ENCODE peak calls at places on chromosomes 16 and 17, in six cellular contexts. F is body of pancreas; Q is thoracic aorta; O is CD8-positive, alpha-beta T cell; J is cardiac muscle cell; K is mesendoderm. H is an unnamed sample.

GRCh38 chr16:80656161-80656560 is 115.4 kb downstream of the DYNLRB2 start:
- DNase-seq in F (no peak), J (no peak), K (no peak), O (no peak), Q (no peak), H (no peak)

GRCh38 chr16:27233731-27234130 is 30.4 kb downstream of the KDM8 start:
- DNase-seq in J (no peak), O (no peak), Q (no peak), F (no peak), K (no peak), H (no peak)

GRCh38 chr17:82414548-82415281 is 3.4 kb upstream of the HEXD start:
- DNase-seq in Q (no peak), J (peak; percentile 79), F (peak; percentile 81), O (peak; percentile 49), K (peak; percentile 86), H (peak; percentile 47)

GRCh38 chr17:77842906-77843249 is 115.6 kb upstream of the TNRC6C start:
- DNase-seq in Q (no peak), O (no peak), K (no peak), F (no peak), J (no peak), H (no peak)

GRCh38 chr17:40850287-40850972 is 16.6 kb downstream of the KRT12 start:
- DNase-seq in K (no peak), F (no peak), J (no peak), O (no peak), Q (no peak), H (no peak)

GRCh38 chr17:49987681-49988441 is 7.2 kb downstream of the DLX3 start:
- DNase-seq in J (peak; percentile 32), K (peak; percentile 42), F (no peak), Q (no peak), O (no peak), H (no peak)

GRCh38 chr17:50257574-50258224 is 16.6 kb upstream of the TMEM92 start:
- DNase-seq in K (no peak), O (no peak), F (no peak), J (no peak), Q (no peak), H (no peak)

GRCh38 chr16:72172105-72173034 is at the start of gene PMFBP1:
- DNase-seq in O (no peak), J (peak; percentile 87), F (no peak), Q (peak; percentile 29), K (peak; percentile 79), H (no peak)

GRCh38 chr16:80527297-80527696 is 13.5 kb upstream of the DYNLRB2 start:
- DNase-seq in J (peak; percentile 27), F (no peak), O (no peak), Q (no peak), K (peak; percentile 66), H (peak; percentile 50)

GRCh38 chr17:57309479-57309878 is 53.2 kb downstream of the MSI2 start:
- DNase-seq in O (no peak), K (no peak), F (no peak), J (no peak), Q (no peak), H (no peak)

GRCh38 chr17:49616546-49617205 is 41.0 kb downstream of the NXPH3 start:
- DNase-seq in F (peak; percentile 42), K (no peak), Q (no peak), J (peak; percentile 98), O (no peak), H (no peak)

GRCh38 chr16:69378760-69379159 is 7.0 kb downstream of the TERF2 start:
- DNase-seq in O (no peak), J (peak; percentile 66), F (no peak), K (no peak), Q (no peak), H (no peak)

GRCh38 chr16:56269824-56270684 is 78.8 kb downstream of the GNAO1 start:
- DNase-seq in K (peak; percentile 92), O (no peak), J (peak; percentile 70), Q (no peak), F (no peak), H (no peak)

GRCh38 chr17:42247734-42248133 is 28.5 kb downstream of the STAT5B start:
- DNase-seq in J (peak; percentile 88), O (no peak), Q (no peak), K (peak; percentile 67), F (no peak), H (no peak)

GRCh38 chr17:28916302-28916934 is 13.5 kb upstream of the DHRS13 start:
- DNase-seq in F (peak; percentile 53), K (peak; percentile 57), O (no peak), Q (no peak), J (peak; percentile 60), H (peak; percentile 34)

GRCh38 chr16:65445313-65446260 is 323.7 kb upstream of the CDH11 start:
- DNase-seq in Q (no peak), K (no peak), J (peak; percentile 7), F (no peak), O (no peak), H (no peak)

GRCh38 chr17:50476545-50477315 is 1.9 kb upstream of the RSAD1 start:
- DNase-seq in J (no peak), K (no peak), Q (no peak), O (no peak), F (no peak), H (no peak)

GRCh38 chr17:44797809-44798208 is 32.3 kb downstream of the GJC1 start:
- DNase-seq in F (no peak), Q (no peak), O (no peak), K (no peak), J (no peak), H (no peak)

GRCh38 chr16:2035431-2036199 is 8.9 kb downstream of the NHERF2 start:
- DNase-seq in F (no peak), K (no peak), Q (peak; percentile 35), J (peak; percentile 82), O (no peak), H (no peak)

GRCh38 chr17:75077490-75078096 is 10.2 kb upstream of the SLC16A5 start:
- DNase-seq in O (no peak), K (no peak), Q (no peak), F (peak; percentile 57), J (peak; percentile 48), H (peak; percentile 20)

GRCh38 chr16:83779881-83780280 is 27.9 kb upstream of the HSBP1 start:
- DNase-seq in Q (no peak), F (no peak), J (peak; percentile 56), K (no peak), O (no peak), H (no peak)

GRCh38 chr17:32575865-32576264 is 89.1 kb downstream of the CDK5R1 start:
- DNase-seq in K (no peak), F (no peak), Q (no peak), J (no peak), O (no peak), H (no peak)

GRCh38 chr16:17633146-17633966 is 162.6 kb upstream of the XYLT1 start:
- DNase-seq in F (no peak), J (no peak), K (no peak), Q (no peak), O (no peak), H (no peak)

GRCh38 chr17:13671771-13672170 is 70.0 kb upstream of the HS3ST3A1 start:
- DNase-seq in F (no peak), K (peak; percentile 45), O (no peak), Q (no peak), J (peak; percentile 8), H (no peak)

DNA sequence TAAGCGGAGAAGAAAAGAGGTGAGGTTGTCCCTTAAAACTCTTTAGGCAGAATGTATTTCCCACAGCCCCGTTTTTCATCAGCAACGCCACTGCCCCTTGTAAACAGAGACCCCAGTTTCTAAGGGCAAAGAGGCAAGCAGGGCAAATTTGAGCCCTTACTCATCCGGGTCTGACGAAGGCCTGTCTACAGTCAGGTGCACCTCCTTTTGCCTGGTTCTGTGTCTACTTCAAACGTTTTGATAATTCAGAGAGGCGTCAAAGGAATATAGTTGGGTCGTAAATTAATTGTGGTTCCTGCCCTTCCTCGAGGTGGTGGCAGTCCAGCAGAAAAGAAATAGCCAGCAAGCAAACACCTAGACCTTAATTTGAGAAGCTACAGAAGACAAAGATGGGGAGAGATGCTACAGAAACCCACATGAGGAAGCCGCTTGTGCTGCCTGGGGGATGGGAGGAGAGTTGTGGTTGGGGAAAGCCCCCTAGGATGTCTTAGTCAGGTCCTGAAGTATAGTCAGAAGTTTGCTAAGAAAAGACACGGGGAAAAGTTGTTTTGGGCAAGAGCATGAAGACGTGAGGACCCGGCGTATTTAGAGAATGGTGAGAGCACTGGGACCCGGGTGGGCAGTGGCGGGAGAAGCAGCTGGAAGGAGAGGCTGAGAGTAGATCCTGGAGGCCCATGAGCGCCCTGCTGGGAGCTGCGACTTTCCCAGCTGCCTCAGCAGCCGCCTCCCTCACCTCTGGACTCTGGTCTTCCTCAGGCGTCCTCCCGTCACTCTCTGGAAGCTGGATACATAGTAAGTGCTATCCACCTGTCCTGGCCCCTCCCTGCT is 2.4 kb downstream of the FBRS start:
- DNase-seq in F (no peak), O (peak; percentile 50), K (no peak), Q (no peak), J (no peak), H (peak; percentile 71)
- H3K27me3 ChIP-seq in F (no peaks in the 10 kb centered on the region), O (no peaks in the 10 kb centered on the region), K (no peaks in the 10 kb centered on the region), Q (no peaks in the 10 kb centered on the region), J (no peaks in the 10 kb centered on the region), H (no peaks in the 10 kb centered on the region)

DNA sequence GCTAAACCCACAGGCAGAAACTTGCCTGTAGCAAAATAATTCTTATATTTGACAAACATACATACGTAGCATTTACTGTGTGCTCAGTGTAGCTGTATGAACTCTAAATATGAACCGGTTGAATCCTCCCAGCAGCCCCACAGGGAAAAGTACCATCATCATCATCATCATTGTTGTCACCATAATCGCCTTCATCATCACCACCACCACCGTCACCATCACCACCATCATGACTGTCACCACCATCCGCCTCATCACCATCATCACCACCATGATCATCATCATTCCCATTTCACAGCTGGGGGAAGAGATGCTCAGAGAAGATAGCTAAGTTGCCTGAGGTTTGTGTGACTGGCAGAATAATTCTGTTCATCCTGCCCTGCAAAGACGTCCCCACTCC is 81.7 kb downstream of the IRF8 start:
- DNase-seq in K (no peak), F (no peak), Q (no peak), J (no peak), O (no peak), H (no peak)
- H3K27ac ChIP-seq in K (no peak overlapping the region), F (no peak overlapping the region), Q (no peak overlapping the region), J (no peak overlapping the region), O (no peak overlapping the region), H (no peak overlapping the region)

DNA sequence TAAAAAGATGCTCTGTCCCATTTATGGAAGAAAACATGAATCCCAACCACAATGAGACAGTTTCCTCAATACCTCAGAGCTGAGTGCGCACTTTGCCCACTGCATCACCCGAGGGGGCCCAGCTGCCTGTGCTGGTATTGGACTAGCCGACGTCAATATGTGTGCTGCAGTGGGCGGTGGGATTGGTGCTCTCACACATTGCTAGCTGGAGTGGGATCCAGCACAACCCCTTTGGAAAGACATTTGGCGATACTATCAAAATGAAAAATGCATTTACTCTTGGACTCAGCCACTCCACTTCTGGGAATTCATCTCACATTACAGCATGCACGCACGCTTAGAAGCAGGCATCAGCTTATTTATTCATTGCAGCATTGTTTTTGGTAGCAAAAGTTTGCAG is 289.2 kb upstream of the FOXF1 start:
- DNase-seq in J (no peak), Q (no peak), K (no peak), F (peak; percentile 7), O (no peak), H (no peak)
- H3K4me1 ChIP-seq in J (peaks cover 33% of the 10 kb centered on the region), Q (no peaks in the 10 kb centered on the region), K (no peaks in the 10 kb centered on the region), F (peaks cover 29% of the 10 kb centered on the region), O (no peaks in the 10 kb centered on the region), H (no peaks in the 10 kb centered on the region)

DNA sequence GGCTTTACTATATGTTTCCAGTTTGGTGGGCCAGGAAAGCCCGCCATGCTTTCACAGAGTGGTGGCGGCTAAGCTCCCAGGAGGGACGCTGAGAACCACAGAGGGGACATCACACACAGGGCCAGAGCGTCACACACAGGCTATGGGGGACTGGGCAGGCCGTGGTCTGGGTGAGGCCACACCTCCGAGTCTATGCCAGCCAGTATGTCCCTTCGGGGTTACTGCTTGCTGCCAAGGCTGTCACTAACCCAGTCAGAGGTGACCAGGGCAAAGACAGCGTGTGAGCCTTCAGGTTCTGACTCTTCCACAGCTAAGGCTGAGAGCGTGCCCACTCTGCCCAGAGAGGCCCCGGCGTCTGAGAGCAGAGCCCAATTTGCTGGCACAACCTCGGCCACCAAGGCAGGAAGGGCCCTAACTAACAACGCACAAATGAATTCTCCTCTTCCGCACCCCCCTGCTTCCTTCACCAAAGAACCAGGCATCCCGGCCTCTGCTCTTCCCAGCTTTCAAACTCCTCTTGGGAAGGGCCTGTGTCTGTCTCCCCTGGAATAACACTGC is 2.9 kb downstream of the PLD6 start:
- DNase-seq in F (no peak), O (no peak), J (no peak), K (no peak), Q (no peak), H (no peak)
- H3K27me3 ChIP-seq in F (no peaks in the 10 kb centered on the region), O (no peaks in the 10 kb centered on the region), J (no peaks in the 10 kb centered on the region), K (no peaks in the 10 kb centered on the region), Q (no peaks in the 10 kb centered on the region), H (no peaks in the 10 kb centered on the region)

H was measured in CD8-positive, alpha-beta memory T cell.